ENCODE peak calls at places on chromosomes 7 and 10, in six cellular contexts. One of them, this sample, is unnamed.

GRCh38 chr10:89167915-89168314 is 39.2 kb downstream of the CH25H start:
- DNase-seq in activated T-helper 1 cell treated with anti-CD3 and anti-CD28 coated beads, Interleukin-2, amount 50 U/mL, for 16 hours: no peak
- DNase-seq in left ventricle myocardium superior: no peak
- DNase-seq in A549: peak
- DNase-seq in mammary epithelial cell: no peak
- DNase-seq in AG10803: no peak
- DNase-seq in this sample: no peak

GRCh38 chr7:103074519-103075336 is at the start of the genes ARMC10 and FBXL13:
- DNase-seq in A549: peak
- DNase-seq in left ventricle myocardium superior: peak
- DNase-seq in activated T-helper 1 cell treated with anti-CD3 and anti-CD28 coated beads, Interleukin-2, amount 50 U/mL, for 16 hours: peak
- DNase-seq in mammary epithelial cell: peak
- DNase-seq in AG10803: peak
- DNase-seq in this sample: peak

GRCh38 chr7:97635622-97636021 is 96.3 kb upstream of the TAC1 start:
- DNase-seq in mammary epithelial cell: no peak
- DNase-seq in AG10803: no peak
- DNase-seq in activated T-helper 1 cell treated with anti-CD3 and anti-CD28 coated beads, Interleukin-2, amount 50 U/mL, for 16 hours: no peak
- DNase-seq in left ventricle myocardium superior: no peak
- DNase-seq in A549: no peak
- DNase-seq in this sample: no peak

GRCh38 chr7:12403287-12404181 is at the start of gene VWDE:
- DNase-seq in activated T-helper 1 cell treated with anti-CD3 and anti-CD28 coated beads, Interleukin-2, amount 50 U/mL, for 16 hours: peak
- DNase-seq in mammary epithelial cell: peak
- DNase-seq in left ventricle myocardium superior: no peak
- DNase-seq in AG10803: peak
- DNase-seq in A549: peak
- DNase-seq in this sample: peak

GRCh38 chr7:30252885-30253795 is 31.3 kb upstream of the ZNRF2 start:
- DNase-seq in A549: no peak
- DNase-seq in AG10803: peak
- DNase-seq in activated T-helper 1 cell treated with anti-CD3 and anti-CD28 coated beads, Interleukin-2, amount 50 U/mL, for 16 hours: no peak
- DNase-seq in left ventricle myocardium superior: peak
- DNase-seq in mammary epithelial cell: peak
- DNase-seq in this sample: peak

GRCh38 chr10:98610301-98610700 is 163.6 kb upstream of the HPS1 start:
- DNase-seq in left ventricle myocardium superior: no peak
- DNase-seq in activated T-helper 1 cell treated with anti-CD3 and anti-CD28 coated beads, Interleukin-2, amount 50 U/mL, for 16 hours: no peak
- DNase-seq in A549: no peak
- DNase-seq in mammary epithelial cell: peak
- DNase-seq in AG10803: no peak
- DNase-seq in this sample: no peak

GRCh38 chr7:148501707-148502139 is 88.8 kb upstream of the C7orf33 start:
- DNase-seq in left ventricle myocardium superior: no peak
- DNase-seq in AG10803: no peak
- DNase-seq in A549: no peak
- DNase-seq in mammary epithelial cell: no peak
- DNase-seq in activated T-helper 1 cell treated with anti-CD3 and anti-CD28 coated beads, Interleukin-2, amount 50 U/mL, for 16 hours: no peak
- DNase-seq in this sample: no peak

GRCh38 chr10:21329995-21330627 is 195.4 kb downstream of the SKIDA1 start:
- DNase-seq in left ventricle myocardium superior: no peak
- DNase-seq in A549: peak
- DNase-seq in mammary epithelial cell: peak
- DNase-seq in AG10803: peak
- DNase-seq in activated T-helper 1 cell treated with anti-CD3 and anti-CD28 coated beads, Interleukin-2, amount 50 U/mL, for 16 hours: no peak
- DNase-seq in this sample: peak

GRCh38 chr7:150448789-150449147 is 1.7 kb upstream of the GIMAP8 start:
- DNase-seq in A549: peak
- DNase-seq in AG10803: peak
- DNase-seq in activated T-helper 1 cell treated with anti-CD3 and anti-CD28 coated beads, Interleukin-2, amount 50 U/mL, for 16 hours: peak
- DNase-seq in left ventricle myocardium superior: peak
- DNase-seq in mammary epithelial cell: peak
- DNase-seq in this sample: peak

GRCh38 chr10:34736976-34737771 is 77.9 kb downstream of the PARD3 start:
- DNase-seq in activated T-helper 1 cell treated with anti-CD3 and anti-CD28 coated beads, Interleukin-2, amount 50 U/mL, for 16 hours: no peak
- DNase-seq in mammary epithelial cell: no peak
- DNase-seq in AG10803: no peak
- DNase-seq in A549: no peak
- DNase-seq in left ventricle myocardium superior: no peak
- DNase-seq in this sample: no peak

GRCh38 chr7:8261711-8262695 is at the start of gene ICA1:
- DNase-seq in A549: peak
- DNase-seq in activated T-helper 1 cell treated with anti-CD3 and anti-CD28 coated beads, Interleukin-2, amount 50 U/mL, for 16 hours: no peak
- DNase-seq in left ventricle myocardium superior: peak
- DNase-seq in mammary epithelial cell: peak
- DNase-seq in AG10803: peak
- DNase-seq in this sample: peak

GRCh38 chr10:17144757-17145156 is 15.1 kb upstream of the CUBN start:
- DNase-seq in left ventricle myocardium superior: no peak
- DNase-seq in A549: no peak
- DNase-seq in AG10803: peak
- DNase-seq in activated T-helper 1 cell treated with anti-CD3 and anti-CD28 coated beads, Interleukin-2, amount 50 U/mL, for 16 hours: peak
- DNase-seq in mammary epithelial cell: peak
- DNase-seq in this sample: no peak

GRCh38 chr7:132783824-132784223 is 207.6 kb upstream of the PLXNA4 start:
- DNase-seq in AG10803: peak
- DNase-seq in activated T-helper 1 cell treated with anti-CD3 and anti-CD28 coated beads, Interleukin-2, amount 50 U/mL, for 16 hours: no peak
- DNase-seq in mammary epithelial cell: peak
- DNase-seq in A549: peak
- DNase-seq in left ventricle myocardium superior: no peak
- DNase-seq in this sample: peak

GRCh38 chr10:73905256-73906018 is 5.5 kb upstream of the PLAU start:
- DNase-seq in left ventricle myocardium superior: no peak
- DNase-seq in A549: no peak
- DNase-seq in mammary epithelial cell: no peak
- DNase-seq in activated T-helper 1 cell treated with anti-CD3 and anti-CD28 coated beads, Interleukin-2, amount 50 U/mL, for 16 hours: no peak
- DNase-seq in AG10803: no peak
- DNase-seq in this sample: no peak

GRCh38 chr10:22321831-22322662 is 1.1 kb downstream of the BMI1 start:
- DNase-seq in mammary epithelial cell: peak
- DNase-seq in activated T-helper 1 cell treated with anti-CD3 and anti-CD28 coated beads, Interleukin-2, amount 50 U/mL, for 16 hours: no peak
- DNase-seq in left ventricle myocardium superior: peak
- DNase-seq in A549: peak
- DNase-seq in AG10803: no peak
- DNase-seq in this sample: peak

GRCh38 chr10:35643151-35643975 is 1.3 kb upstream of the FZD8 start:
- DNase-seq in mammary epithelial cell: no peak
- DNase-seq in AG10803: peak
- DNase-seq in A549: peak
- DNase-seq in activated T-helper 1 cell treated with anti-CD3 and anti-CD28 coated beads, Interleukin-2, amount 50 U/mL, for 16 hours: no peak
- DNase-seq in left ventricle myocardium superior: peak
- DNase-seq in this sample: peak